ENCODE peak calls at places on chromosomes 16 and 17, in six cellular contexts. A, F, B, J, K and G are unnamed samples.

GRCh38 chr16:17773698-17774101 is 302.9 kb upstream of the XYLT1 start:
- DNase-seq in K (no peak), J (no peak), B (no peak), A (no peak), F (peak), G (peak)

GRCh38 chr17:77666881-77667395 is 291.6 kb upstream of the TNRC6C start:
- DNase-seq in B (no peak), F (no peak), K (no peak), A (peak), J (no peak), G (no peak)

GRCh38 chr17:75492555-75493168 is 22.7 kb downstream of the CASKIN2 start:
- DNase-seq in K (no peak), F (no peak), B (no peak), J (no peak), A (no peak), G (no peak)

GRCh38 chr16:590165-590874 is 454 bp downstream of the RAB40C start:
- DNase-seq in B (no peak), A (no peak), K (no peak), F (no peak), J (peak), G (no peak)

GRCh38 chr16:85686912-85687591 is 1.7 kb downstream of the GINS2 start:
- DNase-seq in J (no peak), A (no peak), B (no peak), F (no peak), K (no peak), G (no peak)

GRCh38 chr16:2770057-2770780 is 6.9 kb downstream of the ELOB start:
- DNase-seq in F (no peak), J (no peak), B (no peak), A (no peak), K (no peak), G (no peak)

GRCh38 chr17:13931752-13932477 is 137.4 kb upstream of the COX10 start:
- DNase-seq in F (no peak), B (no peak), K (peak), A (no peak), J (peak), G (peak)

GRCh38 chr17:31802502-31802901 is 56.5 kb downstream of the COPRS start:
- DNase-seq in K (no peak), F (no peak), B (no peak), J (peak), A (no peak), G (no peak)

GRCh38 chr17:45731459-45731858 is 52.7 kb upstream of the CRHR1 start:
- DNase-seq in J (no peak), K (no peak), B (no peak), F (no peak), A (no peak), G (no peak)

GRCh38 chr16:66524601-66525164 is 25.2 kb downstream of the TK2 start:
- DNase-seq in J (no peak), B (no peak), F (no peak), A (peak), K (no peak), G (no peak)

GRCh38 chr16:51757124-51757470 is 606.0 kb upstream of the SALL1 start:
- DNase-seq in F (no peak), K (no peak), J (no peak), A (no peak), B (no peak), G (no peak)

GRCh38 chr17:38539386-38539785 is 66.4 kb downstream of the SRCIN1 start:
- DNase-seq in A (no peak), K (no peak), F (no peak), J (no peak), B (peak), G (no peak)

GRCh38 chr17:79632432-79632735 is 21.5 kb upstream of the RBFOX3 start:
- DNase-seq in F (no peak), B (no peak), J (no peak), A (no peak), K (no peak), G (no peak)

GRCh38 chr17:17433260-17433659 is 43.5 kb upstream of the MED9 start:
- DNase-seq in B (no peak), F (no peak), K (no peak), A (no peak), J (no peak), G (no peak)

GRCh38 chr17:52106070-52106469 is 52.4 kb downstream of the CA10 start:
- DNase-seq in A (no peak), K (no peak), B (no peak), J (no peak), F (no peak), G (no peak)

GRCh38 chr17:49581645-49581992 is 5.9 kb downstream of the NXPH3 start:
- DNase-seq in A (no peak), B (no peak), F (no peak), J (no peak), K (no peak), G (no peak)

GRCh38 chr17:22301353-22301745 is 609.0 kb downstream of the KCNJ18 start:
- DNase-seq in J (no peak), K (no peak), F (no peak), B (no peak), A (no peak), G (no peak)

GRCh38 chr16:47565454-47565853 is 104.3 kb downstream of the PHKB start:
- DNase-seq in J (peak), K (peak), B (no peak), A (no peak), F (no peak), G (no peak)

GRCh38 chr17:49589556-49589885 is 13.8 kb downstream of the NXPH3 start:
- DNase-seq in B (no peak), F (no peak), K (no peak), J (no peak), A (no peak), G (no peak)

GRCh38 chr17:72580321-72581127 is 459.7 kb downstream of the SOX9 start:
- DNase-seq in J (no peak), A (no peak), B (peak), F (peak), K (no peak), G (peak)

GRCh38 chr16:3458278-3458851 is 14.9 kb downstream of the NAA60 start:
- DNase-seq in F (no peak), K (no peak), J (peak), A (peak), B (no peak), G (no peak)

GRCh38 chr16:59192551-59193199 is 458.6 kb upstream of the GOT2 start:
- DNase-seq in K (peak), B (no peak), A (no peak), J (no peak), F (no peak), G (no peak)

GRCh38 chr16:7366041-7366440 is 33.4 kb downstream of the RBFOX1 start:
- DNase-seq in K (no peak), F (no peak), B (no peak), J (no peak), A (no peak), G (no peak)

GRCh38 chr16:57391708-57392107 is 12.9 kb upstream of the CCL17 start:
- DNase-seq in A (no peak), F (no peak), K (no peak), B (no peak), J (no peak), G (no peak)

GRCh38 chr17:11996722-11997146 is 541 bp downstream of the ZNF18 start:
- DNase-seq in B (no peak), F (peak), J (no peak), K (peak), A (no peak), G (no peak)

GRCh38 chr16:52597772-52598483 is 51.0 kb upstream of the TOX3 start:
- DNase-seq in K (no peak), J (no peak), F (no peak), B (peak), A (no peak), G (no peak)